ENCODE peak calls at places on chromosome 1, in six cellular contexts. D is HTR-8/SVneo, P is NCI-H1694, S is non-pigmented ciliary epithelial cell, B is amygdala, J is HS-5. U is an unnamed sample.

GRCh38 chr1:11072216-11072917 is 12.5 kb upstream of the SRM start:
- DNase-seq in S (no peak), J (no peak), D (no peak), B (no peak), P (peak; percentile 28), U (no peak)

GRCh38 chr1:6591644-6592043 is 11.0 kb downstream of the KLHL21 start:
- DNase-seq in S (no peak), J (no peak), B (no peak), P (no peak), D (no peak), U (no peak)

GRCh38 chr1:85576642-85577420 is 3.7 kb upstream of the CCN1 start:
- DNase-seq in J (no peak), S (no peak), P (peak; percentile 17), B (peak; percentile 55), D (no peak), U (peak; percentile 25)

GRCh38 chr1:37958690-37959089 is 11.8 kb upstream of the INPP5B start:
- DNase-seq in B (no peak), D (peak; percentile 61), J (peak; percentile 91), S (peak; percentile 79), P (no peak), U (no peak)

GRCh38 chr1:186875874-186876273 is 47.1 kb downstream of the PLA2G4A start:
- DNase-seq in P (no peak), B (no peak), D (no peak), J (no peak), S (no peak), U (no peak)

GRCh38 chr1:98677288-98677687 is 15.8 kb downstream of the SNX7 start:
- DNase-seq in S (peak; percentile 68), J (peak; percentile 67), P (no peak), D (peak; percentile 7), B (no peak), U (no peak)

GRCh38 chr1:9593492-9594465 is 5.1 kb downstream of the TMEM201 start:
- DNase-seq in S (peak; percentile 31), B (peak; percentile 64), J (no peak), P (peak; percentile 73), D (peak; percentile 34), U (peak; percentile 55)

GRCh38 chr1:21308330-21308729 is 18.1 kb upstream of the ECE1 start:
- DNase-seq in S (no peak), P (no peak), B (no peak), J (no peak), D (no peak), U (no peak)

GRCh38 chr1:19200281-19200604 is 9.8 kb downstream of the UBR4 start:
- DNase-seq in J (no peak), P (no peak), B (no peak), S (no peak), D (no peak), U (no peak)

GRCh38 chr1:81808760-81809159 is 8.0 kb downstream of the ADGRL2 start:
- DNase-seq in B (no peak), J (no peak), P (no peak), S (no peak), D (no peak), U (no peak)

GRCh38 chr1:3618904-3619671 is 5.7 kb upstream of the TPRG1L start:
- DNase-seq in S (no peak), J (peak; percentile 45), D (peak; percentile 75), P (peak; percentile 54), B (peak; percentile 51), U (no peak)

GRCh38 chr1:84271452-84272273 is 29.8 kb upstream of the SAMD13 start:
- DNase-seq in D (no peak), P (no peak), J (no peak), B (no peak), S (no peak), U (no peak)

GRCh38 chr1:65149391-65149729 is 1.4 kb downstream of the AK4 start:
- DNase-seq in J (no peak), D (no peak), B (no peak), P (no peak), S (no peak), U (no peak)

GRCh38 chr1:224054611-224055010 is 59.3 kb upstream of the FBXO28 start:
- DNase-seq in P (no peak), J (no peak), B (no peak), S (no peak), D (no peak), U (no peak)

GRCh38 chr1:170510163-170510562 is 21.8 kb upstream of the GORAB start:
- DNase-seq in S (no peak), P (no peak), J (no peak), B (no peak), D (no peak), U (no peak)

GRCh38 chr1:231160851-231161710 is 777 bp upstream of the TRIM67 start:
- DNase-seq in J (no peak), P (peak; percentile 41), S (no peak), D (no peak), B (peak; percentile 25), U (no peak)

GRCh38 chr1:226649244-226649643 is 89.8 kb downstream of the ITPKB start:
- DNase-seq in D (no peak), J (no peak), S (no peak), B (no peak), P (no peak), U (no peak)

GRCh38 chr1:154856544-154856943 is 13.5 kb downstream of the KCNN3 start:
- DNase-seq in S (no peak), P (peak; percentile 55), D (no peak), B (no peak), J (no peak), U (no peak)

GRCh38 chr1:52588535-52588934 is 13.6 kb upstream of the GPX7 start:
- DNase-seq in P (no peak), S (no peak), D (no peak), J (no peak), B (no peak), U (no peak)

GRCh38 chr1:53442297-53442696 is 16.9 kb upstream of the DMRTB1 start:
- DNase-seq in J (peak; percentile 19), B (no peak), P (no peak), D (no peak), S (peak; percentile 30), U (no peak)

GRCh38 chr1:170530972-170531757 is 801 bp upstream of the GORAB start:
- DNase-seq in J (no peak), D (no peak), B (peak; percentile 14), P (no peak), S (no peak), U (no peak)

GRCh38 chr1:159055181-159055621 is 21.4 kb downstream of the AIM2 start:
- DNase-seq in P (no peak), D (no peak), J (no peak), S (no peak), B (no peak), U (no peak)

GRCh38 chr1:241130881-241131280 is 226.1 kb downstream of the RGS7 start:
- DNase-seq in B (no peak), D (no peak), J (no peak), S (no peak), P (no peak), U (no peak)

GRCh38 chr1:201461783-201462441 is 7.1 kb downstream of the PHLDA3 start:
- DNase-seq in B (peak; percentile 64), S (peak; percentile 98), J (peak; percentile 84), P (no peak), D (peak; percentile 91), U (no peak)

GRCh38 chr1:67540733-67541125 is 110.5 kb upstream of the SERBP1 start:
- DNase-seq in S (no peak), P (peak; percentile 75), B (no peak), D (no peak), J (peak; percentile 66), U (no peak)

GRCh38 chr1:1401457-1402010 is 2.4 kb upstream of the CCNL2 start:
- DNase-seq in P (no peak), B (no peak), S (no peak), J (no peak), D (no peak), U (no peak)

GRCh38 chr1:70034403-70034802 is 171.0 kb downstream of the LRRC40 start:
- DNase-seq in S (peak; percentile 55), D (peak; percentile 36), B (no peak), J (no peak), P (no peak), U (peak; percentile 7)

GRCh38 chr1:78339490-78339889 is 151.3 kb upstream of the PTGFR start:
- DNase-seq in J (peak; percentile 50), D (no peak), S (peak; percentile 36), P (no peak), B (no peak), U (no peak)

U was measured in DMS 273 treated with DMSO at 0.1 percent for 48 hours.